ENCODE peak calls at places on chromosomes 12 and 14, in eight cellular contexts. One of them, this sample, is unnamed.

GRCh38 chr12:16920451-16920850 is 314.5 kb upstream of the LMO3 start:
- DNase-seq in K562: no peak
- DNase-seq in A549: no peak
- DNase-seq in WTC11: no peak
- DNase-seq in HCT116: no peak
- DNase-seq in H1: no peak
- DNase-seq in GM12878: no peak
- DNase-seq in endothelial cell of umbilical vein: no peak
- DNase-seq in this sample: no peak

GRCh38 chr12:1474567-1475153 is 119.7 kb downstream of the FBXL14 start:
- DNase-seq in endothelial cell of umbilical vein: peak
- DNase-seq in GM12878: no peak
- DNase-seq in WTC11: no peak
- DNase-seq in HCT116: peak
- DNase-seq in H1: no peak
- DNase-seq in K562: no peak
- DNase-seq in A549: no peak
- DNase-seq in this sample: no peak

GRCh38 chr12:26043139-26044006 is 81.5 kb downstream of the BHLHE41 start:
- DNase-seq in HCT116: no peak
- DNase-seq in WTC11: no peak
- DNase-seq in K562: no peak
- DNase-seq in endothelial cell of umbilical vein: no peak
- DNase-seq in GM12878: no peak
- DNase-seq in A549: no peak
- DNase-seq in H1: no peak
- DNase-seq in this sample: no peak

GRCh38 chr14:91246051-91246852 is 1.7 kb upstream of the GPR68 start:
- DNase-seq in H1: no peak
- DNase-seq in K562: no peak
- DNase-seq in WTC11: no peak
- DNase-seq in GM12878: no peak
- DNase-seq in A549: no peak
- DNase-seq in HCT116: no peak
- DNase-seq in endothelial cell of umbilical vein: no peak
- DNase-seq in this sample: no peak

GRCh38 chr14:75514673-75515630 is 7.3 kb upstream of the BATF start:
- DNase-seq in endothelial cell of umbilical vein: peak
- DNase-seq in H1: peak
- DNase-seq in HCT116: no peak
- DNase-seq in WTC11: peak
- DNase-seq in K562: peak
- DNase-seq in A549: no peak
- DNase-seq in GM12878: peak
- DNase-seq in this sample: peak

GRCh38 chr12:106126441-106127288 is 12.1 kb downstream of the NUAK1 start:
- DNase-seq in HCT116: no peak
- DNase-seq in H1: no peak
- DNase-seq in A549: peak
- DNase-seq in endothelial cell of umbilical vein: no peak
- DNase-seq in WTC11: no peak
- DNase-seq in GM12878: no peak
- DNase-seq in K562: no peak
- DNase-seq in this sample: no peak

GRCh38 chr12:69284131-69284530 is 44.8 kb downstream of the CPSF6 start:
- DNase-seq in A549: peak
- DNase-seq in WTC11: peak
- DNase-seq in HCT116: peak
- DNase-seq in GM12878: no peak
- DNase-seq in endothelial cell of umbilical vein: peak
- DNase-seq in H1: peak
- DNase-seq in K562: peak
- DNase-seq in this sample: peak

GRCh38 chr14:90400904-90401561 is 4.2 kb downstream of the CALM1 start:
- DNase-seq in endothelial cell of umbilical vein: no peak
- DNase-seq in GM12878: no peak
- DNase-seq in H1: no peak
- DNase-seq in A549: no peak
- DNase-seq in WTC11: no peak
- DNase-seq in K562: no peak
- DNase-seq in HCT116: no peak
- DNase-seq in this sample: no peak

GRCh38 chr12:67697981-67698380 is 49.4 kb downstream of the DYRK2 start:
- DNase-seq in HCT116: no peak
- DNase-seq in GM12878: no peak
- DNase-seq in K562: no peak
- DNase-seq in H1: no peak
- DNase-seq in WTC11: no peak
- DNase-seq in endothelial cell of umbilical vein: no peak
- DNase-seq in A549: no peak
- DNase-seq in this sample: no peak

GRCh38 chr14:104390221-104390931 is 189.2 kb upstream of the C14orf180 start:
- DNase-seq in K562: no peak
- DNase-seq in HCT116: no peak
- DNase-seq in A549: no peak
- DNase-seq in H1: no peak
- DNase-seq in endothelial cell of umbilical vein: no peak
- DNase-seq in WTC11: no peak
- DNase-seq in GM12878: no peak
- DNase-seq in this sample: no peak

GRCh38 chr14:104389326-104390220 is 190.0 kb upstream of the C14orf180 start:
- DNase-seq in endothelial cell of umbilical vein: no peak
- DNase-seq in H1: no peak
- DNase-seq in HCT116: no peak
- DNase-seq in WTC11: no peak
- DNase-seq in A549: no peak
- DNase-seq in K562: no peak
- DNase-seq in GM12878: no peak
- DNase-seq in this sample: no peak

GRCh38 chr14:104388011-104388521 is 191.5 kb upstream of the C14orf180 start:
- DNase-seq in endothelial cell of umbilical vein: no peak
- DNase-seq in K562: no peak
- DNase-seq in GM12878: no peak
- DNase-seq in H1: no peak
- DNase-seq in HCT116: no peak
- DNase-seq in WTC11: no peak
- DNase-seq in A549: no peak
- DNase-seq in this sample: no peak

GRCh38 chr14:104387385-104388010 is 192.1 kb upstream of the C14orf180 start:
- DNase-seq in H1: no peak
- DNase-seq in GM12878: no peak
- DNase-seq in endothelial cell of umbilical vein: no peak
- DNase-seq in A549: no peak
- DNase-seq in WTC11: peak
- DNase-seq in K562: no peak
- DNase-seq in HCT116: no peak
- DNase-seq in this sample: no peak

DNA sequence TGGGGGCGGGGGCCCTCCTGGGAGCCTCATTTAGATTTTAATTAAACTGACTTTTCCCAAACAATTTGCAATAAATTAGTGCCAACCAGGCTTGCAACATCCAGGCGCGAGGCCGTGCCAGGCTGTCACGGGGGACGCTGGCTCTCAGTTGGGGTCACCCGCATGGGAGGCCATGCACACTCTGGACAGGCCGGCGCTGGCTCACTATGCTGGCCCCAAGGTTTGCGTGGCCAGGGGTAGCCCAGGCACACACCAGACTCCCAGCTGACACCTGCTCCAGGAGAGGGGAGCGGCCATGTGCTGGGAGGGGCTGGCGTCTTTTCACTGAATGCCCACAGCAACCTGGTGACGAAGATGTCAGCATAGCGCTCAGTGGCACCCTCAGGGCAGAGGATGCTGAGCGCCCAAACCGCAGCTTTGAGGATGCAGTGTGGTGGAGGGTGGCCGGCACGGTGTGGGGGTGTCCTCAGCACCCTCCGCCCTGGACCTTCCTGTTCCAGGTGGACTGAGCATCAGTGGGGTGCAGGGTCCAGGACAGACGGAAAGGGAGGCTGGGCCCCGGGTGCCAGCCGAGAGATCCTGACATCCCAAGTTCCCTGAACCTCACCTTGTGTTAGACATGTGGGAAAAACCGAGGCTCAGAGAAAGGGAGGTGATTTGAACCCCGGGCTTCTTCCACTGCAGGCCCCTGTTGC is 190.8 kb upstream of the C14orf180 start:
- DNase-seq in A549: no peak
- DNase-seq in HCT116: no peak
- DNase-seq in endothelial cell of umbilical vein: no peak
- DNase-seq in WTC11: no peak
- DNase-seq in K562: no peak
- DNase-seq in GM12878: no peak
- DNase-seq in H1: no peak
- DNase-seq in this sample: no peak
- TF ChIP-seq MAX in A549: no peak
- TF ChIP-seq MAX in HCT116: no peak
- TF ChIP-seq MAX in endothelial cell of umbilical vein: no peak
- TF ChIP-seq MAX in WTC11: no peak
- TF ChIP-seq MAX in K562: no peak
- TF ChIP-seq MAX in GM12878: no peak
- TF ChIP-seq MAX in H1: no peak
- TF ChIP-seq MAX in this sample: no peak

DNA sequence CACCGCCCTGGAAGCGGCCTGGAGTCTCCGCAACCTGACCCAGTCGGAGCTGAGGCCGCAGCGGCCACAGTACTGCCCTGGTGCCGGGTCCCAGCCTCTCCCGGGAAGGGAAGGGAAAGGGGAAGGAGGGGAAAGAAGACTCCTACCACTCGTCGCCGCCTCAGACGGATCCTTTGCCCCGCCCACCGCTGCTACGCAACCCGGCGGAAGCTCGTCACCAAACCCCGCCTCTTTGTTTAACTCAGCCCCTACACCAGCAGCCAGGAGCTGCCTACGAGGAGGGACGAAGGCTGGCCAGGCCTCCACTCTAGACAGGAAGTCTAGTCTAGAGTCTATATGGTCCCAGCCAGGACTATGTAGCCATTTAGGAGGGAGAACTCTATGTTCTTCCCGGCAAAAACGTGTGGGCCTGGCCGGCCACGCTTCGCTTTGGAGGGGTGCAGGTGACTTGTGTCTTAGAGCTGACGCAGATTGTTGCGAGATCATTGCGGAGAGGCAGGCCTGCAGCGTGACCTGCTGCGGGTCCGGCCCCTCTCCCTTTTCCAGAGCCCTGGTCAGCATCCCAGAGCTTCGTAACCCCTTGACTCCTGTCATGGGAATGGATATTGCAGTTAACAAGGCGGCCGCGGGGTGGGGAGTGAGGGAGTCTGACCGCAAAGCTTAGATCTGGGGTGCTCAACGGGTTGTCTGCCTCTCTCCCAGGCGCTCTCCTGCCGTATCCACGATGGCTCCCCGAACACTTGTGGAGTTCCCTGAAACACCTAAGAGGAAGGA is at the start of gene RNF41:
- DNase-seq in WTC11: peak
- DNase-seq in GM12878: peak
- DNase-seq in HCT116: peak
- DNase-seq in A549: peak
- DNase-seq in endothelial cell of umbilical vein: peak
- DNase-seq in H1: peak
- DNase-seq in K562: peak
- DNase-seq in this sample: peak
- TF ChIP-seq CTCF in WTC11: no peak
- TF ChIP-seq CTCF in GM12878: no peak
- TF ChIP-seq CTCF in HCT116: no peak
- TF ChIP-seq CTCF in A549: no peak
- TF ChIP-seq CTCF in endothelial cell of umbilical vein: peak
- TF ChIP-seq CTCF in H1: peak
- TF ChIP-seq CTCF in K562: peak
- TF ChIP-seq CTCF in this sample: peak

GRCh38 chr14:59371762-59372161 is 93.4 kb downstream of the GPR135 start:
- DNase-seq in HCT116: no peak
- DNase-seq in A549: no peak
- DNase-seq in WTC11: no peak
- DNase-seq in GM12878: no peak
- DNase-seq in K562: no peak
- DNase-seq in endothelial cell of umbilical vein: no peak
- DNase-seq in H1: no peak
- DNase-seq in this sample: no peak

GRCh38 chr14:59374048-59374447 is 91.1 kb downstream of the GPR135 start:
- DNase-seq in WTC11: no peak
- DNase-seq in GM12878: no peak
- DNase-seq in A549: peak
- DNase-seq in HCT116: no peak
- DNase-seq in H1: no peak
- DNase-seq in endothelial cell of umbilical vein: no peak
- DNase-seq in K562: no peak
- DNase-seq in this sample: no peak

DNA sequence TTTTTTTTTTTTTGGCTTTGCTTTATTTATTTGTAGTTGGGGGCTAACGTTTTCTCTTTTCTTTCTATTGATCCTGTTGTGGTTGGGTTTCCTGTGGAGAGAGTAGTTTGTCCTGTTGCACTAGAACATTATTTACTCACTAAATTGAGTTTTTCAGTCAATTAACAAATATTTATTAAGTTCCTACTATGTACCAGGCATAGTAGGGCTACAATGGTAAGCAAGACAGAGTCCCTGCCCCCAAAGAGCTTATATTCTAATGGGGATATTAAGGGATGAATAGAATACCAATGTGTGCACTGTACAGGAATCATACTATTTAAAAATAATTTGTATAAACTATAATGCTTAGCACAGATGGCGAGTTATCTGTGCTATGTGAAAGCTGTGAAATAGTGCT is 95.0 kb downstream of the GPR135 start:
- DNase-seq in WTC11: no peak
- DNase-seq in GM12878: no peak
- DNase-seq in endothelial cell of umbilical vein: no peak
- DNase-seq in H1: no peak
- DNase-seq in K562: no peak
- DNase-seq in HCT116: no peak
- DNase-seq in A549: no peak
- DNase-seq in this sample: no peak
- TF ChIP-seq MAX in WTC11: no peak
- TF ChIP-seq MAX in GM12878: no peak
- TF ChIP-seq MAX in endothelial cell of umbilical vein: no peak
- TF ChIP-seq MAX in H1: no peak
- TF ChIP-seq MAX in K562: no peak
- TF ChIP-seq MAX in HCT116: no peak
- TF ChIP-seq MAX in A549: no peak
- TF ChIP-seq MAX in this sample: no peak

DNA sequence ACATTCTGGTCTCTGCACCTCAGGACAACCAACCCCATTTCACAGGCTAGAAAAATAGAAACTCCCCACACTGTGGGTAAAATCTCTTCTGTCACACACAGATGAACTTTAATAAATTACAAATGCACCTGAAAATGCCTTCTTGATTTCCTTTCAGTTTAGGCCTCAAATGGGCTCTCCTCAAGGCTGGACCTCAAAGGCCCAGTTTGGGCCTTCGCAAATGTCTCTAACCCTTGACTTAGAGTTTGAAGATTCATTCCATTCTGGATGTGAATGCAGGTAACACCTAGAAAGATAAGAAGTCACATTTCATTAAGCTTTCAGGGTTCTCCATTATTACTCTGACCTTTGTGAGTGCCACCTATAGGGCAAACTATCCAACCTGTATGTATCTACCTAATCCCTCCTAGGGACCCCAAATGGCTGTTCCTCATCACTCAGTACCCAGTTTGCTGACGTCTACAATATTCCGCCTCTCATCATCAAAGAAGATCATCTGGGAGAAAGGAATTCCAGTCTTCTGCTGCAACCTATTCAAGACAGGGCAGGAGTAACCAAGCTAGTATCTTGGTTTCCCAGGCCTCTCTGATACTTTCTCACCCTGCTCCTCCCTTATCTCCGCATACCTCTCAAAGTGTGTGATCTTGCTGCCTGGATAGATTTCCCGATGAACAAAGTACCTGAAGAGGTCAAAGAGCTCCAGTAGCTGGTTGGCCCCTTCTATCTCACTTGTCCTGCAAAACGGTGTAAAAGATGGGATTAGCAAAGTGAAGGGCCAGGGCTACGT is 771 bp upstream of the CHMP4A start:
- DNase-seq in WTC11: no peak
- DNase-seq in HCT116: no peak
- DNase-seq in H1: no peak
- DNase-seq in K562: no peak
- DNase-seq in endothelial cell of umbilical vein: no peak
- DNase-seq in A549: no peak
- DNase-seq in GM12878: no peak
- DNase-seq in this sample: no peak
- TF ChIP-seq CTCF in WTC11: no peak
- TF ChIP-seq CTCF in HCT116: peak
- TF ChIP-seq CTCF in H1: no peak
- TF ChIP-seq CTCF in K562: no peak
- TF ChIP-seq CTCF in endothelial cell of umbilical vein: no peak
- TF ChIP-seq CTCF in A549: no peak
- TF ChIP-seq CTCF in GM12878: no peak
- TF ChIP-seq CTCF in this sample: no peak

This sample was measured in NB4.